ENCODE peak calls at places on chromosomes 12 and 14, in four cellular contexts. M is body of pancreas, X is spleen, A is BJ. T is an unnamed sample.

GRCh38 chr12:39807043-39807442 is 187.4 kb upstream of the ABCD2 start:
- DNase-seq in M (no peak), X (no peak), A (no peak), T (no peak)

GRCh38 chr12:95733156-95733825 is 57.3 kb downstream of the NTN4 start:
- DNase-seq in M (no peak), X (no peak), A (peak), T (peak)

GRCh38 chr12:69821441-69822204 is 3.4 kb upstream of the MYRFL start:
- DNase-seq in M (peak), X (no peak), A (no peak), T (peak)

GRCh38 chr12:71742998-71743397 is 11.7 kb upstream of the RAB21 start:
- DNase-seq in M (no peak), X (no peak), A (no peak), T (no peak)

GRCh38 chr12:90938451-90938850 is 16.5 kb downstream of the CCER1 start:
- DNase-seq in M (no peak), X (no peak), A (no peak), T (no peak)

GRCh38 chr12:103499571-103499970 is 3.8 kb upstream of the C12orf42 start:
- DNase-seq in M (no peak), X (no peak), A (no peak), T (no peak)

GRCh38 chr12:115205755-115206308 is 521.9 kb upstream of the TBX3 start:
- DNase-seq in M (no peak), X (no peak), A (no peak), T (no peak)

GRCh38 chr14:20797159-20797558 is 5.5 kb downstream of the RNASE1 start:
- DNase-seq in M (no peak), X (no peak), A (no peak), T (no peak)

GRCh38 chr12:122989443-122989839 is 9.0 kb downstream of the ARL6IP4 start:
- DNase-seq in M (no peak), X (no peak), A (no peak), T (no peak)

GRCh38 chr12:130401703-130402102 is 64.0 kb downstream of the PIWIL1 start:
- DNase-seq in M (no peak), X (no peak), A (no peak), T (no peak)

GRCh38 chr12:2337031-2338010 is 284.5 kb downstream of the CACNA1C start:
- DNase-seq in M (no peak), X (no peak), A (no peak), T (no peak)

GRCh38 chr14:31261523-31261858 is 53.9 kb upstream of the HECTD1 start:
- DNase-seq in M (no peak), X (no peak), A (no peak), T (no peak)

GRCh38 chr12:94386422-94386821 is 73.2 kb downstream of the CEP83 start:
- DNase-seq in M (no peak), X (no peak), A (no peak), T (peak)

DNA sequence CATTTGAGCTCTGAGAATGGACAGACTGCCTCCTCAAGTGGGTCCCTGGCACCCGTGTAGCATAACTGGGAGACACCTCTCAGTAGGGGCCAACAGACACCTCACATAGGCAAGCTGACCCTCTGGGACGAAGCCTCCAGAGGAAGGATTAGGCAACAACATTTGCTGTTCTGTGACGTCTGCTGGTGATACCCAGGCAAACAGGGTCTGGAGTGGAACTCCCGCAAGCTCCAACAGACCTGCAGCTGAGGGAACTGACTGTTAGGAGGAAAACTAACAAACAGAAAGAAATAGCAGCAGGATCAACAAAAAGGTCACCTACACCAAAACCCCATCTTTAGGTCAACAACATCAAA is 69.6 kb downstream of the CEP83 start:
- DNase-seq in M (no peak), X (no peak), A (no peak), T (no peak)
- H3K4me3 ChIP-seq in M (no peak), X (no peak), A (no peak), T (no peak)

GRCh38 chr12:66129934-66130266 is 650 bp downstream of the LLPH start:
- DNase-seq in M (no peak), X (no peak), A (no peak), T (no peak)

GRCh38 chr12:66131067-66131688 is 628 bp upstream of the LLPH start:
- DNase-seq in M (no peak), X (no peak), A (no peak), T (no peak)

GRCh38 chr12:66127695-66128094 is 2.9 kb downstream of the LLPH start:
- DNase-seq in M (no peak), X (no peak), A (no peak), T (no peak)

GRCh38 chr12:66132408-66132807 is 1.9 kb upstream of the LLPH start:
- DNase-seq in M (no peak), X (no peak), A (no peak), T (peak)

DNA sequence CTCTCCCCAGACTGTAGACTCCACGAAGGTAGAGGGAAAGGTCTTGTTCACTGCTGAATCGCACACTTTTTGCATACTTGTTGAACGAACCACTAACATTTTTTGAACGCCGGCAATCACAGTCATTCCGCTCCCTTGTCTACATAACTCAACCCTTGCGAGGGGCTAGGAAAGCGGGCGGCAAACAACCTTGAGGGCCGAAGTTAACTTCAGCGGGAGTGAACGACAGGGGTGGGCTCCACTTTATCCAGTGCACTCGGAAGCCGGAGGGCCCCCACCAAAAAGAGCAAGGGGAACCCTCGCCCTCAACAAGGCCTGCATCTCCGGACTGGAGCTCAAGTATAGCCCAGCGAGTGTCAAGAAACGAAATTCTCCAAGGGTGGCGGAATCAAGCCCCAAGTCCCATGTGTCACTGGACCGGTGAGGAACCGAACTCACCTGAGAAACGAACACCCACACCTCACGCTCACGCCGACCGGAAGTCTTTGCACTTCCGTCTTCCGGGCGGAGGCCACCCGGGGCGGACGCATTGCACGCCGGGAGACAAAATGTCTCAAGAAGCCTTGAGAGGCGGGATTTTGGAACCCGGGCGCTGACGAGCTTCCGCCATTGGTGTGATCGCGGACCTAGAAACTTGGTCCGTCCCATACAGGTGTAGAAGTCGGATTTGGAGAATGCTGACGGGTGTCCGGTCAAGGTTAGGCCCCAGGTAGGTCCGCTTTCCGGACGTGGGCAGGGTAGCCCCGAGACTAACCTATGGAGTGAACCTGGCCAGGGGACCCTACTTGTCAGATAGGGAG is at the start of gene LLPH:
- DNase-seq in M (peak), X (peak), A (peak), T (peak)
- TF ChIP-seq CTCF in M (no peak), X (no peak), A (no peak), T (no peak)

GRCh38 chr14:23068792-23069412 is 11.6 kb upstream of the CDH24 start:
- DNase-seq in M (peak), X (no peak), A (peak), T (peak)

GRCh38 chr14:23063601-23064000 is 6.3 kb upstream of the CDH24 start:
- DNase-seq in M (no peak), X (no peak), A (no peak), T (no peak)

GRCh38 chr14:23067847-23068791 is 10.8 kb upstream of the CDH24 start:
- DNase-seq in M (no peak), X (no peak), A (no peak), T (no peak)

GRCh38 chr14:23066855-23067744 is 9.8 kb upstream of the CDH24 start:
- DNase-seq in M (no peak), X (no peak), A (no peak), T (no peak)

GRCh38 chr14:23066368-23066767 is 9.0 kb upstream of the CDH24 start:
- DNase-seq in M (no peak), X (no peak), A (no peak), T (no peak)
- H3K4me3 ChIP-seq in M (no peak), X (no peak), A (no peak), T (no peak)

GRCh38 chr12:9143929-9144328 is 28.2 kb upstream of the A2M start:
- DNase-seq in M (no peak), X (no peak), A (no peak), T (no peak)

GRCh38 chr12:9148926-9149325 is 33.2 kb upstream of the A2M start:
- DNase-seq in M (no peak), X (no peak), A (no peak), T (no peak)

GRCh38 chr12:9149372-9149771 is 33.7 kb upstream of the A2M start:
- DNase-seq in M (no peak), X (no peak), A (no peak), T (no peak)
- TF ChIP-seq CTCF in M (no peak), X (no peak), A (no peak), T (no peak)

DNA sequence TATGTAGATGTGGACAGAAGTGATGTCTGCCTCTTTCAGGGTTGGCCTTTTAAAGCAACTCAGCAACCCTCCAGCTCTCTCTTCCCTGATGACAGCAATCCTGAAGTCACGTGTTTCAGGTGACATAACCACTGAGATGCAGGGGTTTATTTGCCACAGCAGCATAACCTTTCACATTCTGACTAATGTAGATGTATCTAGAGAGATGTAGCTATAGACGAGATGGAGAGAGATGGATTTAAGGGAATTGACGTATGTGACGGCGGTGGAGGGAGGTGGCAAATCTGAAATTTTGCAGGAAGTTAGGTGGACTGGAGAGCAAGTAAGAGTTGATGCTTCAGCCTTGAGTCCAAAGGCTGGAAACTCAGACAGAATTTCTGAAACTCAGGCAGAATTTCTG is 126.0 kb downstream of the ZFP36L1 start:
- DNase-seq in M (no peak), X (no peak), A (no peak), T (no peak)
- H3K4me3 ChIP-seq in M (no peak), X (no peak), A (no peak), T (no peak)

DNA sequence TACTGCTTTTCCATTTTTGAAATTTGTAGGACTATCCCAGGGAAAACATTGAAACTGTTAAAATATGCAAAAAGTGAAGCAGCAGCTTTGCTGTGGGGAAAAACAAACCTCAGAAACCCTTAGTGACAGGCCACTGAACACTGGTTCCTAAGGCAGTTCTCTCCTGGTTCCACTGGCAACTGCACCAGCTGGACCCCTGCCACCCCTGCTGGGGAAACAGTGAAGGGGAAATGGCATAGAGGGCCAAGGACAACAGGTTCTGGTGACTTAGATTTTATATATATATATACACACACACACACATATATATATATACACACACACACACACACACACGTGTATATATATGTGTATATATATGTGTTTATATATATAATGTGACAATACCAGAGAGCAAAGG is 16.2 kb upstream of the KRT7 start:
- DNase-seq in M (peak), X (peak), A (no peak), T (no peak)
- TF ChIP-seq CTCF in M (peak), X (no peak), A (no peak), T (no peak)

GRCh38 chr14:61215222-61216010 is 65.7 kb downstream of the TMEM30B start:
- DNase-seq in M (no peak), X (no peak), A (no peak), T (no peak)
- H3K4me3 ChIP-seq in M (no peak), X (no peak), A (no peak), T (no peak)

DNA sequence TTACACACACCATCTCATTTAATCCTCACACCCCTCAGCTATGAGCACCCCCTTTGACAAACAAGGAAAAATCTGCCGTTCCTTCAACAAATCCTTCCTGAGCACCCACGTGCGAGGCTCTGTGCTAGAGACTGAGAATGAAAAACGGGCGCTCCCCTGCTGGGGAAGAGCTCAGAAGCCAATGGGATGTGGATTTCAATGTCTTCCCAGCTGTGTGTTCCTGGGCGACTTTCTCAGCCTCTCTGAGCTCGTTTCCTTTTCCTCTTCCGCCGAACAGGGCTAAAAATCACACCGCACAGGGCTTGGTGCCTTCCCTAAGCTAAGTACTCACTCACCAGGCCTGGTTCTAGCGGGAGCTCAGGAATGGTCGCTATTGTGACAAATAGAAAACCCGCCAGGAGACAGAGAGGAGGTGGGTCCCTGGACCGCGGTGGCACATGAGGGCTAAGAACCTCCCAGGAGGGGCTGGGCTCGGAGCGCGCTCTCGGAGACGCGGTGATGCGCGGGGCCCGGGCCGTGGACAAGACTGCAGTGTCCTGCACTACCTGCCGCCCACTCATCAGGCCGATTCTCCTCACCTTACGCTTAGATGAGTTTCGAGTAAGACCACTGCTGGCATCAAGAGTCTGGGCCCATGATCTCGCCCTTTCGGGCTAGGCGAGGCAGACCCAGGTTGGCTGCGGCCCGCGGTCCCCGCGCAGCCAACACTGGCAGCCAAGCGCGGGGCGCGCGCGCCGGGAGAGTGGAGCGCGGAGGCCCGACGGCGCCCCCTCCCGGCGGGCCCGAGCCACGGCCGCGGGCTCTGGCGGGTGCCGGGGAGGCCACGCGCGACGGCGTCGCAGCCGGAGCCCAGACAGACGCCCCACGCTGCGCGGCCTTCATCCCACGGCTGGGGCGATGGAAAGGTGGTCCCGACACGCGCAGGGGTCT is 17.0 kb downstream of the ZDHHC22 start:
- DNase-seq in M (peak), X (peak), A (no peak), T (no peak)
- TF ChIP-seq CTCF in M (peak), X (peak), A (no peak), T (no peak)

DNA sequence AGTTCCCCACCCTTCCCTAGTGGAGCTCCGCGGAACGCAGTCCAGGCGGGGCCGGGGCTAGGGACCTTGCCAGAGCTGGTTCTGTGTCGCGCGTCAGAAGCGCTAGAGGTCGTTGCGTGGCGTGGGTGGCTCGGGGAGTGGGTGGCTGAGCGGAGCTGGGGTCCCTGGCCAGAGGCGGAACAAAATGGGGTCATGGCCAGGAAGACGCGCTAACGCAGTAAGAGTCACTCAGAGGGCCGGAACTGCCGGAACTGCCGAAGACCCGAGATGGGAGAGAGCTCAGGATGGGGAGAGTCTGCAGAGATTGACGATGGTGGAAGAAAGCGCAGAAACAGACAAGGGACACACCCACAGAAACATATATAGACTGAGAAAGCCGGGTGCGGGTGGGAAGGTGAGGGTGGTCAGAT is 4.8 kb downstream of the DGKA start:
- DNase-seq in M (no peak), X (peak), A (no peak), T (no peak)
- H3K4me3 ChIP-seq in M (no peak), X (no peak), A (no peak), T (no peak)

GRCh38 chr14:68937790-68938514 is 41.1 kb downstream of the ACTN1 start:
- DNase-seq in M (peak), X (no peak), A (no peak), T (no peak)
- TF ChIP-seq CTCF in M (peak), X (no peak), A (peak), T (peak)

T was measured in AG09309.